ENCODE peak calls at places on chromosome 16, in seven cellular contexts. N is left ventricle myocardium inferior, W is H1, P is thoracic aorta, D is AG04450, R is tibial nerve, Q is mammary epithelial cell. F is an unnamed sample.
A peak's percentile ranks its signal among the peaks of the same experiment; 100 is the strongest.

GRCh38 chr16:81558444-81559175 is 114.0 kb downstream of the CMIP start:
- DNase-seq in N (no peak), W (no peak), P (no peak), D (no peak), R (no peak), Q (no peak), F (no peak)

GRCh38 chr16:3059041-3059722 is 6.3 kb upstream of the IL32 start:
- DNase-seq in N (peak; percentile 90), W (peak; percentile 64), P (peak; percentile 54), D (peak; percentile 33), R (peak; percentile 58), Q (peak; percentile 78), F (peak; percentile 94)

GRCh38 chr16:54056921-54057320 is 229.7 kb downstream of the IRX3 start:
- DNase-seq in N (no peak), W (no peak), P (no peak), D (no peak), R (no peak), Q (no peak), F (no peak)

GRCh38 chr16:263182-263774 is 12.5 kb downstream of the RGS11 start:
- DNase-seq in N (no peak), W (no peak), P (no peak), D (no peak), R (no peak), Q (no peak), F (peak; percentile 65)

GRCh38 chr16:18050777-18051176 is 285.8 kb downstream of the NPIPA8 start:
- DNase-seq in N (no peak), W (no peak), P (no peak), D (no peak), R (no peak), Q (no peak), F (no peak)

GRCh38 chr16:77551352-77551751 is 116.5 kb upstream of the ADAMTS18 start:
- DNase-seq in N (no peak), W (no peak), P (no peak), D (no peak), R (no peak), Q (no peak), F (no peak)

GRCh38 chr16:80803341-80804060 is 897 bp downstream of the CDYL2 start:
- DNase-seq in N (peak; percentile 29), W (no peak), P (no peak), D (no peak), R (no peak), Q (no peak), F (peak; percentile 71)

GRCh38 chr16:70454221-70455034 is at the start of gene FCSK:
- DNase-seq in N (peak; percentile 61), W (no peak), P (no peak), D (peak; percentile 10), R (no peak), Q (peak; percentile 67), F (peak; percentile 61)

GRCh38 chr16:26220894-26221293 is 529.1 kb downstream of the HS3ST4 start:
- DNase-seq in N (no peak), W (no peak), P (no peak), D (no peak), R (no peak), Q (no peak), F (no peak)

GRCh38 chr16:54174750-54175149 is 111.8 kb downstream of the IRX3 start:
- DNase-seq in N (no peak), W (no peak), P (no peak), D (no peak), R (no peak), Q (no peak), F (no peak)

GRCh38 chr16:84194470-84195200 is 3.7 kb downstream of the ADAD2 start:
- DNase-seq in N (no peak), W (no peak), P (no peak), D (no peak), R (no peak), Q (no peak), F (no peak)

GRCh38 chr16:28623172-28623711 is 13.4 kb upstream of the SULT1A1 start:
- DNase-seq in N (peak; percentile 37), W (no peak), P (no peak), D (no peak), R (no peak), Q (peak; percentile 39), F (no peak)

GRCh38 chr16:1746693-1747195 is 24.6 kb downstream of the NME3 start:
- DNase-seq in N (no peak), W (no peak), P (no peak), D (no peak), R (no peak), Q (no peak), F (no peak)

GRCh38 chr16:75908718-75909117 is 182.4 kb upstream of the CPHXL start:
- DNase-seq in N (no peak), W (no peak), P (no peak), D (no peak), R (no peak), Q (no peak), F (no peak)

GRCh38 chr16:23318639-23319038 is 16.5 kb downstream of the SCNN1B start:
- DNase-seq in N (no peak), W (no peak), P (no peak), D (no peak), R (no peak), Q (no peak), F (no peak)

GRCh38 chr16:75038036-75038959 is 39.5 kb downstream of the ZNRF1 start:
- DNase-seq in N (no peak), W (no peak), P (no peak), D (no peak), R (no peak), Q (no peak), F (no peak)

GRCh38 chr16:610513-611381 is 20.0 kb upstream of the WFIKKN1 start:
- DNase-seq in N (no peak), W (no peak), P (no peak), D (no peak), R (no peak), Q (peak; percentile 83), F (no peak)

GRCh38 chr16:9681556-9681955 is 500.7 kb downstream of the GRIN2A start:
- DNase-seq in N (no peak), W (no peak), P (no peak), D (no peak), R (no peak), Q (no peak), F (no peak)

DNA sequence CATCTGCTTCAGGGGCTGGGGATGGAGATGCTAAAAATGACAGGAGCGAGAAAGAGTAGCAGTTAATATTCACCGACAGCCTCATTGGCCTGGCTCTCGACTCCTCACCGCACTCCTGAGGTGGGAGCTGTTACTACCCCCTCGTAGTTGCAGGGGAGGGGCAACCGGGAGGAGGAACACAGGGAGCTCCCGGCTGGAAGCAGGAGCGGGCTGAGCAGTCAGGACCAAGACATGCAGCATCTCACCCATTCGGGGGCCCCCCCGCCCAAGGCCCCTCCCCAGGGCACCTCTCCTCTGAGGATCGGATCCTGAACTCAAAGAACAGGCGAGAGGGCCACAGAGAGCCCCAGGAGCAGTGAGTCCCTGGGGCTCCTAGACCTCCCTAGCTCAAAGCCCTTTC is 4.5 kb upstream of the ACSF3 start:
- DNase-seq in N (no peak), W (no peak), P (no peak), D (no peak), R (no peak), Q (no peak), F (no peak)
- H3K27ac ChIP-seq in N (no peak overlapping the region), W (no peak overlapping the region), P (no peak overlapping the region), D (no peak overlapping the region), R (no peak overlapping the region), Q (no peak overlapping the region), F (no peak overlapping the region)

DNA sequence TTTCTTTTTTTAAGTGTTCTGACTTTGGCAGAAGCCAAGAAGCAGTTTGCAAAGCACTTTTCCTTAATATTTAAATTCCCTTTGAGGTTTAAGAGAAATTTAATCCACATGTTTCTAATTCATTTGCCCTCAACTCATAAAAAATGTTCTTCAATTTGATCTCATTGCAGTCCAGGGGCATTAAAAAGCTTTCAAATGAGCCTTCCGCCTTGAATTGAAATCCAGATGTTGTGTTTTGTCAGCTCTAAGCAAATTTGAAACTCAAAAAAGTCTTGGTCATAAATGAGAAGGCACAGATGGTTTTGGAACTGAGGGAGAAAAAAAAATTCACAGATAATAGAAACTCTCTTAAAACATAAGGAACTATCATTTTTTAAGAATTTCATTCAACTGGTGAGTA is 1304.9 kb downstream of the CDH8 start:
- DNase-seq in N (no peak), W (no peak), P (no peak), D (no peak), R (no peak), Q (no peak), F (no peak)
- H3K9me3 ChIP-seq in N (no peaks in the 10 kb centered on the region), W (no peaks in the 10 kb centered on the region), P (no peaks in the 10 kb centered on the region), D (no peaks in the 10 kb centered on the region), R (no peaks in the 10 kb centered on the region), Q (no peaks in the 10 kb centered on the region), F (no peaks in the 10 kb centered on the region)

GRCh38 chr16:49890876-49891275 is 35.0 kb upstream of the ZNF423 start:
- DNase-seq in N (no peak), W (peak; percentile 38), P (no peak), D (no peak), R (no peak), Q (no peak), F (no peak)
- TF ChIP-seq CTCF in N (peak; percentile 41), W (peak; percentile 93), P (no peak), D (no peak), R (no peak), Q (no peak), F (no peak)

DNA sequence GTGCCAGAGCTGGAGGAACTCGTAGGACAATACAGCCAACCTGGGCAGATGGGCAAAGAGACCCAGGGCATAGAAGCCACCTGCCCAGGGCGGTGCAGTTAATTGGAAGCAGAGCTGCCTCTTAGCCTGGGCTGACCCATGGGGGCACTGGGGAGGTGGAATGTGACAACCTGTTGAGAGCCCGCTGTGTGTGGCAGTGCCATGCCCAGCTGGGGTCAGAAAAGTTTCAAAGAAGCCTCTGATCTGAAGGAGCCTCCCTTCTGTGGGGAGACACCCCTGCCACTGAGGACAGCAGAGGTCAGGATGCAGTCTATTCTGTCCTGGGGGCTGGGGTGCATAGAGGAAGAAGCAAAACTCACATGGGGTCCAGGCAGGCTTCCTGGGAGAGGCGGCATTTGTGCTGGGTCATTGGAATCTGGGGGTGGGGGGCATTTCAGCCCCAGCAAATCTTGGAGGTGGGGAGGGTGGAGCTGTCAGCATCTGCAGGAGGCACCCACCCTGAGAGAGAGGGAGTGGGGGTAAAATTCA is 176.1 kb upstream of the CIBAR2 start:
- DNase-seq in N (no peak), W (no peak), P (no peak), D (no peak), R (no peak), Q (no peak), F (no peak)
- H3K27ac ChIP-seq in N (no peak overlapping the region), W (no peak overlapping the region), P (no peak overlapping the region), D (no peak overlapping the region), R (peak overlapping the region; percentile 71), Q (no peak overlapping the region), F (no peak overlapping the region)

F was measured in heart left ventricle.